ENCODE peak calls at places on chromosome 2, in four cellular contexts. H, Y, E and B are unnamed samples.

GRCh38 chr2:204108301-204108700 is 171.7 kb downstream of the ICOS start:
- DNase-seq in H (peak), E (no peak), Y (peak), B (peak)

GRCh38 chr2:45332567-45332966 is 278.5 kb downstream of the SRBD1 start:
- DNase-seq in H (no peak), E (no peak), Y (no peak), B (no peak)

GRCh38 chr2:10028988-10029874 is 14.1 kb upstream of the KLF11 start:
- DNase-seq in Y (peak), H (peak), E (no peak), B (no peak)

GRCh38 chr2:120734930-120735611 is 597 bp upstream of the GLI2 start:
- DNase-seq in H (no peak), E (no peak), Y (no peak), B (no peak)

GRCh38 chr2:26429779-26430654 is 28.3 kb downstream of the DRC1 start:
- DNase-seq in H (no peak), Y (no peak), E (no peak), B (no peak)

GRCh38 chr2:158953454-158953853 is 15.0 kb upstream of the TANC1 start:
- DNase-seq in E (no peak), Y (no peak), H (no peak), B (no peak)

GRCh38 chr2:19576411-19576810 is 218.0 kb upstream of the OSR1 start:
- DNase-seq in H (no peak), E (no peak), Y (no peak), B (no peak)

GRCh38 chr2:219175928-219176817 is 552 bp downstream of the CNPPD1 start:
- DNase-seq in Y (no peak), H (peak), E (peak), B (peak)

GRCh38 chr2:12948231-12948962 is 231.7 kb downstream of the TRIB2 start:
- DNase-seq in E (no peak), H (no peak), Y (no peak), B (no peak)

GRCh38 chr2:64485302-64485701 is 31.3 kb downstream of the LGALSL start:
- DNase-seq in E (no peak), Y (no peak), H (no peak), B (no peak)

GRCh38 chr2:85744771-85745601 is 8.8 kb upstream of the ATOH8 start:
- DNase-seq in E (no peak), H (no peak), Y (no peak), B (peak)

GRCh38 chr2:205407984-205408383 is 274.3 kb upstream of the NRP2 start:
- DNase-seq in E (no peak), H (no peak), Y (no peak), B (no peak)

GRCh38 chr2:234363011-234363487 is 133.8 kb downstream of the ARL4C start:
- DNase-seq in E (no peak), H (no peak), Y (no peak), B (no peak)

GRCh38 chr2:65722028-65722427 is 289.6 kb upstream of the SPRED2 start:
- DNase-seq in H (no peak), Y (no peak), E (peak), B (no peak)